ENCODE peak calls at places on chromosomes 11 and 22, in four cellular contexts. N, I, U and E are unnamed samples.

GRCh38 chr11:118406599-118407166 is 5.3 kb downstream of the ATP5MG start:
- DNase-seq in U (no peak), I (peak; percentile 29), N (no peak), E (peak; percentile 16)

GRCh38 chr11:129998107-129998506 is 4.5 kb downstream of the PRDM10 start:
- DNase-seq in N (no peak), I (no peak), U (no peak), E (no peak)

GRCh38 chr11:33536178-33536577 is 164.4 kb downstream of the C11orf91 start:
- DNase-seq in U (no peak), I (no peak), N (no peak), E (no peak)

GRCh38 chr11:69292221-69292648 is 1.7 kb upstream of the MYEOV start:
- DNase-seq in N (peak; percentile 18), I (peak; percentile 44), U (peak; percentile 68), E (no peak)

GRCh38 chr11:73186886-73187285 is 31.2 kb upstream of the P2RY2 start:
- DNase-seq in U (no peak), I (no peak), N (no peak), E (no peak)

GRCh38 chr22:37472418-37473006 is 13.7 kb downstream of the MFNG start:
- DNase-seq in U (peak; percentile 67), I (peak; percentile 42), N (peak; percentile 37), E (peak; percentile 41)

GRCh38 chr11:84790849-84791427 is 836.2 kb downstream of the DLG2 start:
- DNase-seq in N (no peak), U (no peak), I (no peak), E (no peak)

GRCh38 chr22:17716529-17716928 is 57.7 kb downstream of the BID start:
- DNase-seq in U (no peak), N (no peak), I (no peak), E (no peak)